ENCODE peak calls at places on chromosome 5, in nine cellular contexts. Q, L, O, W, X, J, A, Y and P are unnamed samples.

GRCh38 chr5:58076473-58077257 is 383.2 kb downstream of the PLK2 start:
- DNase-seq in Y (peak; percentile 38), O (no peak), L (no peak), W (no peak), X (no peak), A (no peak), Q (no peak), J (no peak), P (peak; percentile 28)

GRCh38 chr5:6370580-6370979 is 7.8 kb downstream of the MED10 start:
- DNase-seq in O (no peak), Q (no peak), L (no peak), J (no peak), Y (no peak), A (no peak), W (no peak), X (no peak), P (no peak)

GRCh38 chr5:79202076-79202475 is 33.9 kb upstream of the JMY start:
- DNase-seq in Q (no peak), X (no peak), J (no peak), A (peak; percentile 80), L (no peak), Y (no peak), W (peak; percentile 9), O (no peak), P (peak; percentile 77)

GRCh38 chr5:64690417-64691151 is at the start of gene SHISAL2B:
- DNase-seq in L (no peak), Q (no peak), J (peak; percentile 51), W (no peak), X (peak; percentile 75), O (no peak), Y (peak; percentile 55), A (peak; percentile 40), P (no peak)

GRCh38 chr5:179766021-179766725 is 27.6 kb upstream of the LTC4S start:
- DNase-seq in Y (peak; percentile 43), A (peak; percentile 85), J (peak; percentile 46), W (peak; percentile 69), L (no peak), O (no peak), Q (no peak), X (peak; percentile 70), P (no peak)

GRCh38 chr5:150034677-150035076 is 34.1 kb downstream of the HMGXB3 start:
- DNase-seq in W (peak; percentile 70), X (no peak), A (peak; percentile 95), L (peak; percentile 80), Q (no peak), J (no peak), O (no peak), Y (no peak), P (no peak)

GRCh38 chr5:120682851-120683250 is 218.8 kb downstream of the PRR16 start:
- DNase-seq in L (no peak), O (no peak), J (no peak), W (peak; percentile 20), Y (no peak), A (peak; percentile 83), X (no peak), Q (no peak), P (no peak)

GRCh38 chr5:130323804-130324454 is 419.7 kb downstream of the CHSY3 start:
- DNase-seq in X (no peak), J (no peak), Y (no peak), W (peak; percentile 18), A (peak; percentile 80), O (no peak), L (no peak), Q (no peak), P (peak; percentile 96)

GRCh38 chr5:58075907-58076306 is 384.0 kb downstream of the PLK2 start:
- DNase-seq in Q (no peak), L (no peak), J (no peak), Y (no peak), O (no peak), A (no peak), W (no peak), X (no peak), P (no peak)

GRCh38 chr5:103703617-103704016 is 141.0 kb upstream of the NUDT12 start:
- DNase-seq in Q (no peak), J (no peak), L (no peak), A (no peak), Y (peak; percentile 35), W (no peak), X (no peak), O (no peak), P (peak; percentile 56)

DNA sequence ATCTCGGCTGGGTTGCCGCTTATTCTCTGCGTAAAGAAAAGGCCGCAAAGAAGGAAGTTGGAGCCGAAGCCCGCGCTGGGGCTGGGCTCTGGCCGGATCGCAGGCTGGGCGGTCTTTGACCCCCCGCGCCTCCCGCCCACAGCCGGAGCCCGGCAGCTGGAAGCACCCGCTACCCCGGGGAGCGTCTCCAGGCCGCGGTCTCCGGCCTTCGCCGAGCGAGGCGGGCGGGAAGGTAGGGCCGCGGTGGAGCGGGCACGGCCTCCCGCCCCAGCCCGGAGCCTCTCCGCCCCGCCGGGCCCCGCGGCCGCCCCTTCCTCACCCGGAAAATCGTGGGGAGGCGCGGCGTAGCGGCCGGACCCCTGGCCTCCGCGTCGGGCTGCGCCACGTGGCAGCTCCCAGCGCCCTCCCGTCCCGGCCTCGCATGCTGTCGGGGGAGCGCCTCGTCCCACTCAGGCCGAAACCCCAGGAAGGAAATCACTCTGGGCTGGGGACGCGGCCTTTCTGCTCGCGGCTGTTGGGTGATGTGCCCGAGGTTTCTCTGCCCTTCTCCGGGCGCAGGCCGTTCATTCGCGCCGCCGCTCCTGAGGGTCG is 11.9 kb downstream of the FOXD1 start:
- DNase-seq in A (no peak), O (no peak), J (no peak), L (no peak), Q (no peak), Y (peak; percentile 64), W (no peak), X (no peak), P (no peak)
- H3K27me3 ChIP-seq in A (peaks cover 12% of the 10 kb centered on the region), O (peaks cover 16% of the 10 kb centered on the region), J (peaks cover 31% of the 10 kb centered on the region), L (no peaks in the 10 kb centered on the region), Q (peaks cover 93% of the 10 kb centered on the region), Y (no peaks in the 10 kb centered on the region), W (no peaks in the 10 kb centered on the region), X (peaks cover 99% of the 10 kb centered on the region), P (peaks cover 51% of the 10 kb centered on the region)

GRCh38 chr5:157858527-157859226 is at the start of gene CLINT1:
- DNase-seq in O (peak; percentile 85), A (peak; percentile 81), Y (peak; percentile 92), J (peak; percentile 96), X (peak; percentile 99), W (peak; percentile 77), Q (peak; percentile 94), L (peak; percentile 41), P (peak; percentile 73)

GRCh38 chr5:157857821-157858526 is 971 bp downstream of the CLINT1 start:
- DNase-seq in J (no peak), L (no peak), Q (no peak), O (no peak), Y (no peak), A (peak; percentile 60), X (no peak), W (no peak), P (peak; percentile 47)

GRCh38 chr5:157859227-157859575 is 256 bp upstream of the CLINT1 start:
- DNase-seq in W (no peak), O (no peak), Y (no peak), J (no peak), A (no peak), Q (no peak), X (no peak), L (no peak), P (no peak)

GRCh38 chr5:157860898-157861894 is 2.3 kb upstream of the CLINT1 start:
- DNase-seq in X (no peak), A (no peak), J (no peak), Y (no peak), O (no peak), Q (no peak), L (no peak), W (no peak), P (no peak)

DNA sequence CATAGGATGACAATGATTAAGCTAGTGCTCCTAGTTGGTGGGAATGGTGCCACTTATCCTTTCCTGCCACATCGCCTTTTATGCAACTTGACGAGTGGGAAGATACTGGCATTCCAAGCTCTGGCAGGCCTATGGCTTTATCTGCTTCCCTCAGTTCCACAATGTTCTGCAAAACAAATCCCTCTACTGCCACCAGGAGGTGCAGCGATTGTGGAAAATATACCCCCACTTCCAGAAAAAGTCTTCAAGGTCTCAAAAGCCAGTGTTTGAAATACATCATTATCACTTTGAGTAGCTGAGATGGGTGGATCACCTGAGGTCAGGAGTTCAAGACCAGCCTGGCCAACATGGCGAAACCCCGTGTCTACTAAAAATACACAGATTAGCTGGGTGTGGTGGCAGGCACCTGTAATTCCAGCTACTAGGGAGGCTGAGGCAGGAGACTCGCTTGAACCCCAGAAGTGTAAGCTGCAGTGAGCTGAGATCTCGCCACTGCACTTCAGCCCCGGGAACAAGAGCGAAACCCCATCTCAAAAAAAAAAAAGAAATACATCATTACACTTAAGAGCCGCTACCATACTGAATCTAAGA is 3.4 kb downstream of the CLINT1 start:
- DNase-seq in Y (peak; percentile 70), A (peak; percentile 61), J (no peak), L (peak; percentile 34), W (peak; percentile 58), X (no peak), Q (peak; percentile 52), O (peak; percentile 14), P (peak; percentile 66)
- TF ChIP-seq CTCF in Y (peak; percentile 71), A (peak; percentile 72), J (peak; percentile 48), L (peak; percentile 76), W (peak; percentile 83), X (no peak), Q (peak; percentile 62), O (no peak), P (peak; percentile 62)

DNA sequence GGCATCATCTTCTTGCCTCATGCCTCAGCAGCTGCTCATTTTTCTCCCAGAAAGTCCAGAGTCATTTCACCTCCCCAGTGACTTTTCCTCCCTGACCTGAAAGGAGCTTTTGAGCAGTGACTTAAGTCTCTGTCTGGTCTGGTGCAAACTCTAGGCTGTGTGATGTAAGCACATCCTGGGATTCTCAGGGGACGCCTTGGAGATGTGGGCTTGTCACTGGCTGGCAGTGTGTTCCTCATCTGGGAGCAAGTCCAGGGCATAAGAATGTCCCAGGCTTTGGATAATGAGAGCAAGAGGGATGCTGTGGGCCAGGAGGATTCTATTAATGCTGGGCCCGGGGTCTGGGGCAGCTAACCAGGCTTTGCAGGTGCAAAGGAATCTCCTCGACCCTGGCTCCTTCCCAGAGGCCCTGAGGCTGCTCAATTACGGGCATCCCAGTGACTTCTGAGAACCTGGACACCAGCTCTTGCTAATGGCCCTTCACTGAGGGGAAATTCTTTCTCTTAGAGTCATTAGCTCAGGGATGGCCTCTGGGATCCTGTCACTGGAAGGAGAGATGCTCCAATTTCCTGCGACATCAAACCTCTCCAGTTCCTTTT is 211.0 kb upstream of the PANK3 start:
- DNase-seq in J (no peak), A (no peak), O (no peak), Q (no peak), W (no peak), L (no peak), X (no peak), Y (no peak), P (no peak)
- H3K27me3 ChIP-seq in J (no peaks in the 10 kb centered on the region), A (no peaks in the 10 kb centered on the region), O (no peaks in the 10 kb centered on the region), Q (no peaks in the 10 kb centered on the region), W (no peaks in the 10 kb centered on the region), L (no peaks in the 10 kb centered on the region), X (no peaks in the 10 kb centered on the region), Y (no peaks in the 10 kb centered on the region), P (no peaks in the 10 kb centered on the region)

GRCh38 chr5:4233671-4234070 is 638.0 kb downstream of the IRX1 start:
- DNase-seq in A (no peak), W (no peak), Y (no peak), L (no peak), Q (no peak), J (no peak), O (no peak), X (no peak), P (no peak)
- TF ChIP-seq CTCF in A (no peak), W (no peak), Y (no peak), L (no peak), Q (peak; percentile 30), J (no peak), O (no peak), X (no peak), P (no peak)

GRCh38 chr5:176731506-176732192 is 78.7 kb upstream of the UNC5A start:
- DNase-seq in A (no peak), J (no peak), L (no peak), Y (no peak), X (peak; percentile 3), O (no peak), W (no peak), Q (no peak), P (no peak)
- H3K27me3 ChIP-seq in A (peaks cover 44% of the 10 kb centered on the region), J (no peaks in the 10 kb centered on the region), L (peaks cover 62% of the 10 kb centered on the region), Y (peaks cover 7% of the 10 kb centered on the region), X (peaks cover 75% of the 10 kb centered on the region), O (no peaks in the 10 kb centered on the region), W (peaks cover 13% of the 10 kb centered on the region), Q (peaks cover 32% of the 10 kb centered on the region), P (peaks cover 7% of the 10 kb centered on the region)